ENCODE peak calls at places on chromosomes 7 and 10, in seven cellular contexts. One of them, this sample, is unnamed.

GRCh38 chr7:100007887-100008286 is 7.5 kb upstream of the ZKSCAN1 start:
- DNase-seq in mucosa of descending colon: no peak
- DNase-seq in endodermal cell: peak
- DNase-seq in BE2C: no peak
- DNase-seq in endothelial cell: no peak
- DNase-seq in AG04450: no peak
- DNase-seq in astrocyte: no peak
- DNase-seq in this sample: no peak

GRCh38 chr7:33128990-33129805 is at the start of gene BBS9:
- DNase-seq in mucosa of descending colon: peak
- DNase-seq in endodermal cell: peak
- DNase-seq in BE2C: peak
- DNase-seq in endothelial cell: peak
- DNase-seq in AG04450: peak
- DNase-seq in astrocyte: peak
- DNase-seq in this sample: peak

GRCh38 chr10:103667390-103667789 is 173.9 kb downstream of the NEURL1 start:
- DNase-seq in mucosa of descending colon: no peak
- DNase-seq in endodermal cell: peak
- DNase-seq in BE2C: peak
- DNase-seq in endothelial cell: no peak
- DNase-seq in AG04450: no peak
- DNase-seq in astrocyte: no peak
- DNase-seq in this sample: no peak

GRCh38 chr7:80453699-80454340 is 58.0 kb downstream of the GNAT3 start:
- DNase-seq in mucosa of descending colon: no peak
- DNase-seq in endodermal cell: no peak
- DNase-seq in BE2C: peak
- DNase-seq in endothelial cell: no peak
- DNase-seq in AG04450: no peak
- DNase-seq in astrocyte: no peak
- DNase-seq in this sample: no peak

GRCh38 chr10:94402204-94403033 is at the start of gene TBC1D12:
- DNase-seq in mucosa of descending colon: peak
- DNase-seq in endodermal cell: peak
- DNase-seq in BE2C: peak
- DNase-seq in endothelial cell: peak
- DNase-seq in AG04450: peak
- DNase-seq in astrocyte: peak
- DNase-seq in this sample: peak

GRCh38 chr7:151017953-151018420 is 6.3 kb downstream of the ATG9B start:
- DNase-seq in mucosa of descending colon: peak
- DNase-seq in endodermal cell: peak
- DNase-seq in BE2C: peak
- DNase-seq in endothelial cell: peak
- DNase-seq in AG04450: no peak
- DNase-seq in astrocyte: no peak
- DNase-seq in this sample: peak

GRCh38 chr7:114988755-114989154 is 66.9 kb downstream of the MDFIC start:
- DNase-seq in mucosa of descending colon: peak
- DNase-seq in endodermal cell: no peak
- DNase-seq in BE2C: no peak
- DNase-seq in endothelial cell: no peak
- DNase-seq in AG04450: no peak
- DNase-seq in astrocyte: peak
- DNase-seq in this sample: no peak

GRCh38 chr7:107614425-107614824 is 34.4 kb downstream of the BCAP29 start:
- DNase-seq in mucosa of descending colon: no peak
- DNase-seq in endodermal cell: no peak
- DNase-seq in BE2C: no peak
- DNase-seq in endothelial cell: no peak
- DNase-seq in AG04450: peak
- DNase-seq in astrocyte: peak
- DNase-seq in this sample: no peak

GRCh38 chr7:4190021-4190981 is 491.8 kb upstream of the FOXK1 start:
- DNase-seq in mucosa of descending colon: no peak
- DNase-seq in endodermal cell: peak
- DNase-seq in BE2C: no peak
- DNase-seq in endothelial cell: no peak
- DNase-seq in AG04450: no peak
- DNase-seq in astrocyte: no peak
- DNase-seq in this sample: peak

GRCh38 chr10:127496045-127496444 is 53.1 kb upstream of the NPS start:
- DNase-seq in mucosa of descending colon: no peak
- DNase-seq in endodermal cell: no peak
- DNase-seq in BE2C: peak
- DNase-seq in endothelial cell: no peak
- DNase-seq in AG04450: no peak
- DNase-seq in astrocyte: no peak
- DNase-seq in this sample: no peak

GRCh38 chr10:28411648-28412047 is 108.8 kb upstream of the MPP7 start:
- DNase-seq in mucosa of descending colon: no peak
- DNase-seq in endodermal cell: no peak
- DNase-seq in BE2C: no peak
- DNase-seq in endothelial cell: no peak
- DNase-seq in AG04450: no peak
- DNase-seq in astrocyte: no peak
- DNase-seq in this sample: no peak

GRCh38 chr7:130853503-130854279 is 119.7 kb upstream of the KLF14 start:
- DNase-seq in mucosa of descending colon: no peak
- DNase-seq in endodermal cell: no peak
- DNase-seq in BE2C: no peak
- DNase-seq in endothelial cell: no peak
- DNase-seq in AG04450: no peak
- DNase-seq in astrocyte: peak
- DNase-seq in this sample: no peak

GRCh38 chr10:24360286-24361127 is 151.6 kb downstream of the KIAA1217 start:
- DNase-seq in mucosa of descending colon: peak
- DNase-seq in endodermal cell: peak
- DNase-seq in BE2C: peak
- DNase-seq in endothelial cell: peak
- DNase-seq in AG04450: peak
- DNase-seq in astrocyte: peak
- DNase-seq in this sample: peak

GRCh38 chr10:78977761-78978305 is 90.9 kb upstream of the ZMIZ1 start:
- DNase-seq in mucosa of descending colon: no peak
- DNase-seq in endodermal cell: no peak
- DNase-seq in BE2C: no peak
- DNase-seq in endothelial cell: no peak
- DNase-seq in AG04450: no peak
- DNase-seq in astrocyte: peak
- DNase-seq in this sample: no peak

GRCh38 chr10:100618091-100618615 is 82.4 kb downstream of the HIF1AN start:
- DNase-seq in mucosa of descending colon: no peak
- DNase-seq in endodermal cell: no peak
- DNase-seq in BE2C: no peak
- DNase-seq in endothelial cell: no peak
- DNase-seq in AG04450: no peak
- DNase-seq in astrocyte: no peak
- DNase-seq in this sample: no peak

GRCh38 chr10:102814456-102814871 is 22.7 kb downstream of the CYP17A1 start:
- DNase-seq in mucosa of descending colon: no peak
- DNase-seq in endodermal cell: no peak
- DNase-seq in BE2C: peak
- DNase-seq in endothelial cell: no peak
- DNase-seq in AG04450: no peak
- DNase-seq in astrocyte: peak
- DNase-seq in this sample: peak

DNA sequence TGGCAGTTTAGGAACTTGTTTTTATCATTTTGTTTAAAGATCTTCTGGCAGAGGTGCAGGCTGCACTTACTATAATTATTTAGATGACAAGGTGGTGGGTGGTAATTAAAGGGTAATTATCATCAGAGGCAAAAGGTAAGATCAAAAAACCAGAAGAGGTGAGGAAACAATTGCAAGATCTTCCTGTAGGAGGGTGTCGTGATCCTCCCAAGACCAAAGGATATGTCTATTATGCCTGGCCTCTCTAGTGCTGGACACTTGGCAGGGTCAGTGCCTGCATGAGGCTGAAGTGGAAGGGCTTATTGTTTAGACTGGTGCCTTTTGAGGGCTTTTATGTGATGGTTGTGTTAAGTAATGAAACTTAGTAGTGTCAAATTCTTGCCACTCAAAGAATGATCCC is 1.8 kb upstream of the WAPL start:
- DNase-seq in mucosa of descending colon: no peak
- DNase-seq in endodermal cell: no peak
- DNase-seq in BE2C: no peak
- DNase-seq in endothelial cell: no peak
- DNase-seq in AG04450: no peak
- DNase-seq in astrocyte: no peak
- DNase-seq in this sample: no peak
- TF ChIP-seq CTCF in mucosa of descending colon: no peak
- TF ChIP-seq CTCF in endodermal cell: peak
- TF ChIP-seq CTCF in BE2C: no peak
- TF ChIP-seq CTCF in endothelial cell: no peak
- TF ChIP-seq CTCF in AG04450: peak
- TF ChIP-seq CTCF in astrocyte: peak
- TF ChIP-seq CTCF in this sample: no peak

GRCh38 chr7:45071528-45071927 is 17.2 kb downstream of the NACAD start:
- DNase-seq in mucosa of descending colon: no peak
- DNase-seq in endodermal cell: no peak
- DNase-seq in BE2C: no peak
- DNase-seq in endothelial cell: no peak
- DNase-seq in AG04450: no peak
- DNase-seq in astrocyte: no peak
- DNase-seq in this sample: no peak

GRCh38 chr7:45067582-45067981 is 21.2 kb downstream of the NACAD start:
- DNase-seq in mucosa of descending colon: no peak
- DNase-seq in endodermal cell: no peak
- DNase-seq in BE2C: no peak
- DNase-seq in endothelial cell: no peak
- DNase-seq in AG04450: no peak
- DNase-seq in astrocyte: no peak
- DNase-seq in this sample: no peak

GRCh38 chr7:45070254-45070642 is 18.5 kb downstream of the NACAD start:
- DNase-seq in mucosa of descending colon: no peak
- DNase-seq in endodermal cell: no peak
- DNase-seq in BE2C: no peak
- DNase-seq in endothelial cell: no peak
- DNase-seq in AG04450: no peak
- DNase-seq in astrocyte: no peak
- DNase-seq in this sample: no peak

GRCh38 chr7:45068236-45069023 is 20.3 kb downstream of the NACAD start:
- DNase-seq in mucosa of descending colon: peak
- DNase-seq in endodermal cell: no peak
- DNase-seq in BE2C: no peak
- DNase-seq in endothelial cell: no peak
- DNase-seq in AG04450: no peak
- DNase-seq in astrocyte: no peak
- DNase-seq in this sample: no peak

DNA sequence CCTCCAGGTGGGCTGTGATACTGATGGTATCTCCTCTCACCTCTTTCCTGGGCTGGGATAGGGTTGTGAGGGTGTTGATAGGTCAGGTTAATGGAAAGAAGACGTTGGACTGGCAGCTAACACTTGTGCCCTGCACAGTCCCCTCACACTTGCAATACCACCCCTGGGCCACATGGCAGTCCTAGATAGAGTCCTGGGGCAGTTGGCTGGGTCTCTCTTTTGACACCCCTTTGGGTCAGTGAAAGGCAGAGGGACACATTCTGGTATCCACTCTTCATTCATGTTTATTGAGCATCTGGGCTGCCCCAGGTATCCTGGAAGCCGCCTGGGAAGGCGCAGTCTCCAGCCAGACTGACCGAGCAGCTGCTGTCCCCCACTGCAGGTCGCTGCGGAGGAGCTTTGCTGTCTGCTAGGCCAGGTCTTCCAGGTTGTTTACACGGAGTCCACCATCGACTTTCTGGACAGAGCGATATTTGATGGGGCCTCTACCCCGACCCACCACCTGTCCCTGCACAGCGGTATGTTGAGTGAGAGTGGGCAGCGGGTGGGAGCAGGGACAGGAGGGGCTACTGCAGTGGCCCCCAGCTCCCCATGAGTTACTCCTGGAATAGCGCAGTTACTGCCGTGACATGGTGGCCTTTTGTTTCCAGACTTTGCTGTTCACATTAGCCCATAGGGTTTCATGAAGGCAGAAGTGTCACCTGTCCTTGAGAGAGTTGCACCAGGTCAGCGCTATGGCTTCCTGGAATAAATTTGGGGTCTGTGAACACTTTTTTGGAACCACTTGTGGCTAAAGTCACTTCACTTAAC is 19.1 kb downstream of the NACAD start:
- DNase-seq in mucosa of descending colon: no peak
- DNase-seq in endodermal cell: no peak
- DNase-seq in BE2C: no peak
- DNase-seq in endothelial cell: no peak
- DNase-seq in AG04450: no peak
- DNase-seq in astrocyte: no peak
- DNase-seq in this sample: no peak
- TF ChIP-seq CTCF in mucosa of descending colon: no peak
- TF ChIP-seq CTCF in endodermal cell: peak
- TF ChIP-seq CTCF in BE2C: no peak
- TF ChIP-seq CTCF in endothelial cell: no peak
- TF ChIP-seq CTCF in AG04450: no peak
- TF ChIP-seq CTCF in astrocyte: no peak
- TF ChIP-seq CTCF in this sample: peak

DNA sequence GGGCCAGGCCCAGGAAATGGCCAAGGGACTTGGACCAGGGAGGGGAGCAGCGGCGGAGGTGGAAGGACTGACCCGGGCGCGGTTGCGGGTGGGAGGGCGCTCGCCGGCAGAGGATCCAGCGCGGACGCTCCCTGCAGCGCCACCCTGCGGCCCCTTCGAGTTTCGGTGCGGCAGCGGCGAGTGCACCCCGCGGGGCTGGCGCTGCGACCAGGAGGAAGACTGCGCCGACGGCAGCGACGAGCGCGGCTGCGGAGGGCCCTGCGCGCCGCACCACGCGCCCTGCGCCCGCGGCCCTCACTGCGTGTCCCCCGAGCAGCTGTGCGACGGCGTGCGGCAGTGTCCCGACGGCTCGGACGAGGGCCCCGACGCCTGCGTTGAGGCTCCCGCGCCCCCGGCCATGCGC is 16.8 kb upstream of the ZNF467 start:
- DNase-seq in mucosa of descending colon: peak
- DNase-seq in endodermal cell: peak
- DNase-seq in BE2C: no peak
- DNase-seq in endothelial cell: peak
- DNase-seq in AG04450: no peak
- DNase-seq in astrocyte: no peak
- DNase-seq in this sample: peak
- TF ChIP-seq CTCF in mucosa of descending colon: no peak
- TF ChIP-seq CTCF in endodermal cell: peak
- TF ChIP-seq CTCF in BE2C: no peak
- TF ChIP-seq CTCF in endothelial cell: peak
- TF ChIP-seq CTCF in AG04450: peak
- TF ChIP-seq CTCF in astrocyte: no peak
- TF ChIP-seq CTCF in this sample: peak

DNA sequence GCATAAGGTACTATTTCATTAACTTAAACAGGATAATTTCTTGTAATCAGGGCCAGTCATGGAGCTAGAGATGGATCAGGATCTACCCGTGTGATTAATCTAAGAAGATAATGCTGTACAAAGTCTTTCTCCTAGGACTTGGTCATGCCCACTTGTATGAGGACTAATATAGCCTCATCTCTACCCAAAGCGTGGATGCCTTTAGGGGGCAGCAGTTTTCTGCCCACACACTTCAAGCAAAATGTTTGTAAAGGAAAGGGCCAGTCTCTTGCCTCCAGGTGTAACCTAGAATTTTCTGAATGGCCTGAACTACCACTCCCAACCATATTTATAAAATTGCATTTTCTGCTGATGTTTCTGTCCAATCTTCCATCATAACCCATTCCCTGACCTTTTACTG is 764.0 kb upstream of the IGFBP3 start:
- DNase-seq in mucosa of descending colon: no peak
- DNase-seq in endodermal cell: no peak
- DNase-seq in BE2C: no peak
- DNase-seq in endothelial cell: no peak
- DNase-seq in AG04450: no peak
- DNase-seq in astrocyte: no peak
- DNase-seq in this sample: no peak
- TF ChIP-seq CTCF in mucosa of descending colon: no peak
- TF ChIP-seq CTCF in endodermal cell: peak
- TF ChIP-seq CTCF in BE2C: peak
- TF ChIP-seq CTCF in endothelial cell: no peak
- TF ChIP-seq CTCF in AG04450: no peak
- TF ChIP-seq CTCF in astrocyte: no peak
- TF ChIP-seq CTCF in this sample: no peak